ENCODE peak calls at places on chromosomes 1 and 21, in eight cellular contexts. One of them, this sample, is unnamed.

GRCh38 chr21:25512095-25513086 is 94.9 kb downstream of the MRPL39 start:
- DNase-seq in stimulated activated CD8-positive, alpha-beta memory T cell treated with anti-CD3 and anti-CD28 coated beads, Interleukin-7, amount 100 ng/mL, for 1 hour: no peak
- DNase-seq in HTR-8/SVneo: no peak
- DNase-seq in stimulated activated CD4-positive, alpha-beta T cell treated with anti-CD3 and anti-CD28 coated beads, Interleukin-12 subunit alpha, Interleukin-12 subunit beta, amount 100 ng/mL, for 4 hours: no peak
- DNase-seq in cardiac fibroblast: no peak
- DNase-seq in kidney: no peak
- DNase-seq in Caco-2: no peak
- DNase-seq in immature natural killer cell: no peak
- DNase-seq in this sample: no peak

GRCh38 chr1:50047916-50048694 is 24.4 kb upstream of the AGBL4 start:
- DNase-seq in stimulated activated CD8-positive, alpha-beta memory T cell treated with anti-CD3 and anti-CD28 coated beads, Interleukin-7, amount 100 ng/mL, for 1 hour: no peak
- DNase-seq in kidney: peak; percentile 68
- DNase-seq in immature natural killer cell: no peak
- DNase-seq in cardiac fibroblast: no peak
- DNase-seq in stimulated activated CD4-positive, alpha-beta T cell treated with anti-CD3 and anti-CD28 coated beads, Interleukin-12 subunit alpha, Interleukin-12 subunit beta, amount 100 ng/mL, for 4 hours: no peak
- DNase-seq in HTR-8/SVneo: no peak
- DNase-seq in Caco-2: no peak
- DNase-seq in this sample: no peak

GRCh38 chr1:204725821-204726448 is 40.4 kb upstream of the LRRN2 start:
- DNase-seq in stimulated activated CD8-positive, alpha-beta memory T cell treated with anti-CD3 and anti-CD28 coated beads, Interleukin-7, amount 100 ng/mL, for 1 hour: no peak
- DNase-seq in immature natural killer cell: no peak
- DNase-seq in HTR-8/SVneo: no peak
- DNase-seq in kidney: no peak
- DNase-seq in Caco-2: no peak
- DNase-seq in cardiac fibroblast: no peak
- DNase-seq in stimulated activated CD4-positive, alpha-beta T cell treated with anti-CD3 and anti-CD28 coated beads, Interleukin-12 subunit alpha, Interleukin-12 subunit beta, amount 100 ng/mL, for 4 hours: no peak
- DNase-seq in this sample: no peak

GRCh38 chr1:26320896-26321295 is 3.1 kb downstream of the CD52 start:
- DNase-seq in stimulated activated CD4-positive, alpha-beta T cell treated with anti-CD3 and anti-CD28 coated beads, Interleukin-12 subunit alpha, Interleukin-12 subunit beta, amount 100 ng/mL, for 4 hours: no peak
- DNase-seq in immature natural killer cell: no peak
- DNase-seq in kidney: no peak
- DNase-seq in Caco-2: no peak
- DNase-seq in stimulated activated CD8-positive, alpha-beta memory T cell treated with anti-CD3 and anti-CD28 coated beads, Interleukin-7, amount 100 ng/mL, for 1 hour: no peak
- DNase-seq in HTR-8/SVneo: no peak
- DNase-seq in cardiac fibroblast: no peak
- DNase-seq in this sample: no peak

GRCh38 chr1:21149862-21150432 is 26.8 kb downstream of the EIF4G3 start:
- DNase-seq in stimulated activated CD8-positive, alpha-beta memory T cell treated with anti-CD3 and anti-CD28 coated beads, Interleukin-7, amount 100 ng/mL, for 1 hour: no peak
- DNase-seq in immature natural killer cell: no peak
- DNase-seq in cardiac fibroblast: peak; percentile 93
- DNase-seq in stimulated activated CD4-positive, alpha-beta T cell treated with anti-CD3 and anti-CD28 coated beads, Interleukin-12 subunit alpha, Interleukin-12 subunit beta, amount 100 ng/mL, for 4 hours: no peak
- DNase-seq in HTR-8/SVneo: peak; percentile 63
- DNase-seq in Caco-2: peak; percentile 20
- DNase-seq in kidney: no peak
- DNase-seq in this sample: no peak

GRCh38 chr1:183783342-183783741 is 21.6 kb upstream of the RGL1 start:
- DNase-seq in Caco-2: no peak
- DNase-seq in stimulated activated CD4-positive, alpha-beta T cell treated with anti-CD3 and anti-CD28 coated beads, Interleukin-12 subunit alpha, Interleukin-12 subunit beta, amount 100 ng/mL, for 4 hours: no peak
- DNase-seq in immature natural killer cell: no peak
- DNase-seq in HTR-8/SVneo: no peak
- DNase-seq in cardiac fibroblast: peak; percentile 61
- DNase-seq in kidney: no peak
- DNase-seq in stimulated activated CD8-positive, alpha-beta memory T cell treated with anti-CD3 and anti-CD28 coated beads, Interleukin-7, amount 100 ng/mL, for 1 hour: no peak
- DNase-seq in this sample: no peak

GRCh38 chr1:204506969-204507316 is 9.3 kb upstream of the MDM4 start:
- DNase-seq in immature natural killer cell: peak; percentile 92
- DNase-seq in stimulated activated CD8-positive, alpha-beta memory T cell treated with anti-CD3 and anti-CD28 coated beads, Interleukin-7, amount 100 ng/mL, for 1 hour: peak; percentile 80
- DNase-seq in stimulated activated CD4-positive, alpha-beta T cell treated with anti-CD3 and anti-CD28 coated beads, Interleukin-12 subunit alpha, Interleukin-12 subunit beta, amount 100 ng/mL, for 4 hours: peak; percentile 78
- DNase-seq in cardiac fibroblast: peak; percentile 96
- DNase-seq in HTR-8/SVneo: peak; percentile 61
- DNase-seq in kidney: no peak
- DNase-seq in Caco-2: peak; percentile 91
- DNase-seq in this sample: peak; percentile 96

GRCh38 chr1:11701551-11701961 is 10.0 kb downstream of the DRAXIN start:
- DNase-seq in Caco-2: no peak
- DNase-seq in cardiac fibroblast: no peak
- DNase-seq in HTR-8/SVneo: no peak
- DNase-seq in stimulated activated CD8-positive, alpha-beta memory T cell treated with anti-CD3 and anti-CD28 coated beads, Interleukin-7, amount 100 ng/mL, for 1 hour: no peak
- DNase-seq in immature natural killer cell: no peak
- DNase-seq in kidney: no peak
- DNase-seq in stimulated activated CD4-positive, alpha-beta T cell treated with anti-CD3 and anti-CD28 coated beads, Interleukin-12 subunit alpha, Interleukin-12 subunit beta, amount 100 ng/mL, for 4 hours: no peak
- DNase-seq in this sample: no peak

GRCh38 chr21:38773108-38774061 is 32.3 kb upstream of the ETS2 start:
- DNase-seq in Caco-2: no peak
- DNase-seq in stimulated activated CD8-positive, alpha-beta memory T cell treated with anti-CD3 and anti-CD28 coated beads, Interleukin-7, amount 100 ng/mL, for 1 hour: no peak
- DNase-seq in immature natural killer cell: no peak
- DNase-seq in stimulated activated CD4-positive, alpha-beta T cell treated with anti-CD3 and anti-CD28 coated beads, Interleukin-12 subunit alpha, Interleukin-12 subunit beta, amount 100 ng/mL, for 4 hours: peak; percentile 12
- DNase-seq in kidney: no peak
- DNase-seq in cardiac fibroblast: peak; percentile 99
- DNase-seq in HTR-8/SVneo: peak; percentile 71
- DNase-seq in this sample: no peak

GRCh38 chr1:90104941-90105593 is 110.2 kb downstream of the ZNF326 start:
- DNase-seq in HTR-8/SVneo: no peak
- DNase-seq in Caco-2: no peak
- DNase-seq in kidney: no peak
- DNase-seq in stimulated activated CD4-positive, alpha-beta T cell treated with anti-CD3 and anti-CD28 coated beads, Interleukin-12 subunit alpha, Interleukin-12 subunit beta, amount 100 ng/mL, for 4 hours: no peak
- DNase-seq in immature natural killer cell: no peak
- DNase-seq in cardiac fibroblast: no peak
- DNase-seq in stimulated activated CD8-positive, alpha-beta memory T cell treated with anti-CD3 and anti-CD28 coated beads, Interleukin-7, amount 100 ng/mL, for 1 hour: no peak
- DNase-seq in this sample: no peak

GRCh38 chr1:68116643-68117235 is 66.3 kb upstream of the DIRAS3 start:
- DNase-seq in Caco-2: peak; percentile 45
- DNase-seq in immature natural killer cell: peak; percentile 14
- DNase-seq in kidney: no peak
- DNase-seq in cardiac fibroblast: peak; percentile 69
- DNase-seq in stimulated activated CD4-positive, alpha-beta T cell treated with anti-CD3 and anti-CD28 coated beads, Interleukin-12 subunit alpha, Interleukin-12 subunit beta, amount 100 ng/mL, for 4 hours: peak; percentile 28
- DNase-seq in HTR-8/SVneo: peak; percentile 35
- DNase-seq in stimulated activated CD8-positive, alpha-beta memory T cell treated with anti-CD3 and anti-CD28 coated beads, Interleukin-7, amount 100 ng/mL, for 1 hour: peak; percentile 18
- DNase-seq in this sample: peak; percentile 48

GRCh38 chr1:91877574-91878208 is 8.3 kb downstream of the TGFBR3 start:
- DNase-seq in immature natural killer cell: no peak
- DNase-seq in HTR-8/SVneo: no peak
- DNase-seq in kidney: no peak
- DNase-seq in stimulated activated CD8-positive, alpha-beta memory T cell treated with anti-CD3 and anti-CD28 coated beads, Interleukin-7, amount 100 ng/mL, for 1 hour: no peak
- DNase-seq in stimulated activated CD4-positive, alpha-beta T cell treated with anti-CD3 and anti-CD28 coated beads, Interleukin-12 subunit alpha, Interleukin-12 subunit beta, amount 100 ng/mL, for 4 hours: no peak
- DNase-seq in cardiac fibroblast: no peak
- DNase-seq in Caco-2: no peak
- DNase-seq in this sample: no peak

GRCh38 chr1:16615253-16616252 is 2.2 kb upstream of the NBPF1 start:
- DNase-seq in immature natural killer cell: no peak
- DNase-seq in kidney: peak; percentile 77
- DNase-seq in Caco-2: no peak
- DNase-seq in HTR-8/SVneo: no peak
- DNase-seq in stimulated activated CD4-positive, alpha-beta T cell treated with anti-CD3 and anti-CD28 coated beads, Interleukin-12 subunit alpha, Interleukin-12 subunit beta, amount 100 ng/mL, for 4 hours: no peak
- DNase-seq in cardiac fibroblast: no peak
- DNase-seq in stimulated activated CD8-positive, alpha-beta memory T cell treated with anti-CD3 and anti-CD28 coated beads, Interleukin-7, amount 100 ng/mL, for 1 hour: no peak
- DNase-seq in this sample: no peak

GRCh38 chr1:230778916-230779590 is 31.9 kb downstream of the CAPN9 start:
- DNase-seq in stimulated activated CD8-positive, alpha-beta memory T cell treated with anti-CD3 and anti-CD28 coated beads, Interleukin-7, amount 100 ng/mL, for 1 hour: no peak
- DNase-seq in kidney: no peak
- DNase-seq in cardiac fibroblast: peak; percentile 45
- DNase-seq in immature natural killer cell: no peak
- DNase-seq in HTR-8/SVneo: no peak
- DNase-seq in stimulated activated CD4-positive, alpha-beta T cell treated with anti-CD3 and anti-CD28 coated beads, Interleukin-12 subunit alpha, Interleukin-12 subunit beta, amount 100 ng/mL, for 4 hours: no peak
- DNase-seq in Caco-2: no peak
- DNase-seq in this sample: no peak

GRCh38 chr1:77825356-77825709 is 45.9 kb downstream of the MIGA1 start:
- DNase-seq in Caco-2: peak; percentile 5
- DNase-seq in kidney: no peak
- DNase-seq in immature natural killer cell: no peak
- DNase-seq in stimulated activated CD8-positive, alpha-beta memory T cell treated with anti-CD3 and anti-CD28 coated beads, Interleukin-7, amount 100 ng/mL, for 1 hour: no peak
- DNase-seq in cardiac fibroblast: peak; percentile 96
- DNase-seq in HTR-8/SVneo: peak; percentile 36
- DNase-seq in stimulated activated CD4-positive, alpha-beta T cell treated with anti-CD3 and anti-CD28 coated beads, Interleukin-12 subunit alpha, Interleukin-12 subunit beta, amount 100 ng/mL, for 4 hours: no peak
- DNase-seq in this sample: no peak

GRCh38 chr1:165686121-165686970 is 12.0 kb downstream of the ALDH9A1 start:
- DNase-seq in cardiac fibroblast: no peak
- DNase-seq in HTR-8/SVneo: no peak
- DNase-seq in immature natural killer cell: no peak
- DNase-seq in Caco-2: no peak
- DNase-seq in stimulated activated CD4-positive, alpha-beta T cell treated with anti-CD3 and anti-CD28 coated beads, Interleukin-12 subunit alpha, Interleukin-12 subunit beta, amount 100 ng/mL, for 4 hours: no peak
- DNase-seq in kidney: no peak
- DNase-seq in stimulated activated CD8-positive, alpha-beta memory T cell treated with anti-CD3 and anti-CD28 coated beads, Interleukin-7, amount 100 ng/mL, for 1 hour: no peak
- DNase-seq in this sample: peak; percentile 30

GRCh38 chr1:154304664-154305337 is 16.1 kb upstream of the AQP10 start:
- DNase-seq in stimulated activated CD8-positive, alpha-beta memory T cell treated with anti-CD3 and anti-CD28 coated beads, Interleukin-7, amount 100 ng/mL, for 1 hour: no peak
- DNase-seq in kidney: no peak
- DNase-seq in Caco-2: no peak
- DNase-seq in HTR-8/SVneo: no peak
- DNase-seq in immature natural killer cell: no peak
- DNase-seq in stimulated activated CD4-positive, alpha-beta T cell treated with anti-CD3 and anti-CD28 coated beads, Interleukin-12 subunit alpha, Interleukin-12 subunit beta, amount 100 ng/mL, for 4 hours: peak; percentile 8
- DNase-seq in cardiac fibroblast: peak; percentile 76
- DNase-seq in this sample: no peak

GRCh38 chr1:156896490-156897033 is 3.0 kb downstream of the PEAR1 start:
- DNase-seq in Caco-2: peak; percentile 68
- DNase-seq in HTR-8/SVneo: peak; percentile 90
- DNase-seq in kidney: peak; percentile 85
- DNase-seq in cardiac fibroblast: peak; percentile 94
- DNase-seq in immature natural killer cell: no peak
- DNase-seq in stimulated activated CD4-positive, alpha-beta T cell treated with anti-CD3 and anti-CD28 coated beads, Interleukin-12 subunit alpha, Interleukin-12 subunit beta, amount 100 ng/mL, for 4 hours: no peak
- DNase-seq in stimulated activated CD8-positive, alpha-beta memory T cell treated with anti-CD3 and anti-CD28 coated beads, Interleukin-7, amount 100 ng/mL, for 1 hour: no peak
- DNase-seq in this sample: no peak

GRCh38 chr1:10765734-10766478 is 30.5 kb downstream of the CASZ1 start:
- DNase-seq in HTR-8/SVneo: no peak
- DNase-seq in Caco-2: no peak
- DNase-seq in cardiac fibroblast: no peak
- DNase-seq in kidney: no peak
- DNase-seq in stimulated activated CD8-positive, alpha-beta memory T cell treated with anti-CD3 and anti-CD28 coated beads, Interleukin-7, amount 100 ng/mL, for 1 hour: no peak
- DNase-seq in stimulated activated CD4-positive, alpha-beta T cell treated with anti-CD3 and anti-CD28 coated beads, Interleukin-12 subunit alpha, Interleukin-12 subunit beta, amount 100 ng/mL, for 4 hours: no peak
- DNase-seq in immature natural killer cell: no peak
- DNase-seq in this sample: no peak

GRCh38 chr1:42420145-42420544 is 35.7 kb downstream of the ZMYND12 start:
- DNase-seq in immature natural killer cell: no peak
- DNase-seq in stimulated activated CD4-positive, alpha-beta T cell treated with anti-CD3 and anti-CD28 coated beads, Interleukin-12 subunit alpha, Interleukin-12 subunit beta, amount 100 ng/mL, for 4 hours: no peak
- DNase-seq in stimulated activated CD8-positive, alpha-beta memory T cell treated with anti-CD3 and anti-CD28 coated beads, Interleukin-7, amount 100 ng/mL, for 1 hour: no peak
- DNase-seq in cardiac fibroblast: no peak
- DNase-seq in Caco-2: no peak
- DNase-seq in kidney: no peak
- DNase-seq in HTR-8/SVneo: no peak
- DNase-seq in this sample: no peak

GRCh38 chr1:62285984-62286481 is 33.2 kb downstream of the KANK4 start:
- DNase-seq in immature natural killer cell: no peak
- DNase-seq in cardiac fibroblast: no peak
- DNase-seq in kidney: no peak
- DNase-seq in HTR-8/SVneo: no peak
- DNase-seq in stimulated activated CD8-positive, alpha-beta memory T cell treated with anti-CD3 and anti-CD28 coated beads, Interleukin-7, amount 100 ng/mL, for 1 hour: no peak
- DNase-seq in Caco-2: peak; percentile 28
- DNase-seq in stimulated activated CD4-positive, alpha-beta T cell treated with anti-CD3 and anti-CD28 coated beads, Interleukin-12 subunit alpha, Interleukin-12 subunit beta, amount 100 ng/mL, for 4 hours: no peak
- DNase-seq in this sample: no peak

GRCh38 chr1:26126321-26127084 is 14.9 kb downstream of the PDIK1L start:
- DNase-seq in stimulated activated CD4-positive, alpha-beta T cell treated with anti-CD3 and anti-CD28 coated beads, Interleukin-12 subunit alpha, Interleukin-12 subunit beta, amount 100 ng/mL, for 4 hours: no peak
- DNase-seq in immature natural killer cell: peak; percentile 84
- DNase-seq in cardiac fibroblast: peak; percentile 34
- DNase-seq in Caco-2: no peak
- DNase-seq in HTR-8/SVneo: no peak
- DNase-seq in kidney: no peak
- DNase-seq in stimulated activated CD8-positive, alpha-beta memory T cell treated with anti-CD3 and anti-CD28 coated beads, Interleukin-7, amount 100 ng/mL, for 1 hour: peak; percentile 9
- DNase-seq in this sample: no peak

GRCh38 chr1:147892216-147892615 is 10.4 kb upstream of the GJA8 start:
- DNase-seq in HTR-8/SVneo: no peak
- DNase-seq in kidney: no peak
- DNase-seq in immature natural killer cell: no peak
- DNase-seq in cardiac fibroblast: peak; percentile 9
- DNase-seq in stimulated activated CD8-positive, alpha-beta memory T cell treated with anti-CD3 and anti-CD28 coated beads, Interleukin-7, amount 100 ng/mL, for 1 hour: no peak
- DNase-seq in stimulated activated CD4-positive, alpha-beta T cell treated with anti-CD3 and anti-CD28 coated beads, Interleukin-12 subunit alpha, Interleukin-12 subunit beta, amount 100 ng/mL, for 4 hours: no peak
- DNase-seq in Caco-2: no peak
- DNase-seq in this sample: no peak

GRCh38 chr1:21674957-21675356 is 5.8 kb upstream of the RAP1GAP start:
- DNase-seq in immature natural killer cell: no peak
- DNase-seq in stimulated activated CD4-positive, alpha-beta T cell treated with anti-CD3 and anti-CD28 coated beads, Interleukin-12 subunit alpha, Interleukin-12 subunit beta, amount 100 ng/mL, for 4 hours: no peak
- DNase-seq in kidney: no peak
- DNase-seq in Caco-2: no peak
- DNase-seq in cardiac fibroblast: no peak
- DNase-seq in HTR-8/SVneo: no peak
- DNase-seq in stimulated activated CD8-positive, alpha-beta memory T cell treated with anti-CD3 and anti-CD28 coated beads, Interleukin-7, amount 100 ng/mL, for 1 hour: no peak
- DNase-seq in this sample: no peak

GRCh38 chr1:108049083-108049819 is 84.3 kb upstream of the VAV3 start:
- DNase-seq in cardiac fibroblast: peak; percentile 22
- DNase-seq in kidney: peak; percentile 83
- DNase-seq in immature natural killer cell: peak; percentile 37
- DNase-seq in stimulated activated CD8-positive, alpha-beta memory T cell treated with anti-CD3 and anti-CD28 coated beads, Interleukin-7, amount 100 ng/mL, for 1 hour: no peak
- DNase-seq in Caco-2: peak; percentile 11
- DNase-seq in HTR-8/SVneo: no peak
- DNase-seq in stimulated activated CD4-positive, alpha-beta T cell treated with anti-CD3 and anti-CD28 coated beads, Interleukin-12 subunit alpha, Interleukin-12 subunit beta, amount 100 ng/mL, for 4 hours: no peak
- DNase-seq in this sample: no peak

GRCh38 chr21:16742116-16742515 is 770.7 kb upstream of the CXADR start:
- DNase-seq in cardiac fibroblast: no peak
- DNase-seq in stimulated activated CD8-positive, alpha-beta memory T cell treated with anti-CD3 and anti-CD28 coated beads, Interleukin-7, amount 100 ng/mL, for 1 hour: no peak
- DNase-seq in Caco-2: no peak
- DNase-seq in HTR-8/SVneo: no peak
- DNase-seq in kidney: no peak
- DNase-seq in immature natural killer cell: no peak
- DNase-seq in stimulated activated CD4-positive, alpha-beta T cell treated with anti-CD3 and anti-CD28 coated beads, Interleukin-12 subunit alpha, Interleukin-12 subunit beta, amount 100 ng/mL, for 4 hours: no peak
- DNase-seq in this sample: no peak

GRCh38 chr1:76867342-76868130 is at the start of gene ST6GALNAC5:
- DNase-seq in cardiac fibroblast: peak; percentile 19
- DNase-seq in Caco-2: no peak
- DNase-seq in immature natural killer cell: no peak
- DNase-seq in stimulated activated CD8-positive, alpha-beta memory T cell treated with anti-CD3 and anti-CD28 coated beads, Interleukin-7, amount 100 ng/mL, for 1 hour: no peak
- DNase-seq in kidney: peak; percentile 71
- DNase-seq in stimulated activated CD4-positive, alpha-beta T cell treated with anti-CD3 and anti-CD28 coated beads, Interleukin-12 subunit alpha, Interleukin-12 subunit beta, amount 100 ng/mL, for 4 hours: no peak
- DNase-seq in HTR-8/SVneo: peak; percentile 27
- DNase-seq in this sample: no peak

GRCh38 chr1:43225168-43225567 is 44.6 kb upstream of the TMEM125 start:
- DNase-seq in cardiac fibroblast: peak; percentile 72
- DNase-seq in stimulated activated CD4-positive, alpha-beta T cell treated with anti-CD3 and anti-CD28 coated beads, Interleukin-12 subunit alpha, Interleukin-12 subunit beta, amount 100 ng/mL, for 4 hours: no peak
- DNase-seq in stimulated activated CD8-positive, alpha-beta memory T cell treated with anti-CD3 and anti-CD28 coated beads, Interleukin-7, amount 100 ng/mL, for 1 hour: no peak
- DNase-seq in immature natural killer cell: no peak
- DNase-seq in HTR-8/SVneo: no peak
- DNase-seq in Caco-2: no peak
- DNase-seq in kidney: no peak
- DNase-seq in this sample: no peak

GRCh38 chr1:207885129-207886032 is 25.5 kb downstream of the CD34 start:
- DNase-seq in Caco-2: peak; percentile 87
- DNase-seq in kidney: peak; percentile 92
- DNase-seq in HTR-8/SVneo: peak; percentile 76
- DNase-seq in stimulated activated CD8-positive, alpha-beta memory T cell treated with anti-CD3 and anti-CD28 coated beads, Interleukin-7, amount 100 ng/mL, for 1 hour: peak; percentile 49
- DNase-seq in stimulated activated CD4-positive, alpha-beta T cell treated with anti-CD3 and anti-CD28 coated beads, Interleukin-12 subunit alpha, Interleukin-12 subunit beta, amount 100 ng/mL, for 4 hours: peak; percentile 63
- DNase-seq in immature natural killer cell: peak; percentile 66
- DNase-seq in cardiac fibroblast: peak; percentile 89
- DNase-seq in this sample: peak; percentile 60

GRCh38 chr1:118963138-118963455 is 25.0 kb downstream of the TBX15 start:
- DNase-seq in cardiac fibroblast: no peak
- DNase-seq in stimulated activated CD8-positive, alpha-beta memory T cell treated with anti-CD3 and anti-CD28 coated beads, Interleukin-7, amount 100 ng/mL, for 1 hour: no peak
- DNase-seq in HTR-8/SVneo: no peak
- DNase-seq in immature natural killer cell: no peak
- DNase-seq in Caco-2: no peak
- DNase-seq in kidney: no peak
- DNase-seq in stimulated activated CD4-positive, alpha-beta T cell treated with anti-CD3 and anti-CD28 coated beads, Interleukin-12 subunit alpha, Interleukin-12 subunit beta, amount 100 ng/mL, for 4 hours: no peak
- DNase-seq in this sample: no peak

GRCh38 chr1:163361123-163361934 is 39.6 kb downstream of the NUF2 start:
- DNase-seq in cardiac fibroblast: peak; percentile 36
- DNase-seq in stimulated activated CD8-positive, alpha-beta memory T cell treated with anti-CD3 and anti-CD28 coated beads, Interleukin-7, amount 100 ng/mL, for 1 hour: no peak
- DNase-seq in stimulated activated CD4-positive, alpha-beta T cell treated with anti-CD3 and anti-CD28 coated beads, Interleukin-12 subunit alpha, Interleukin-12 subunit beta, amount 100 ng/mL, for 4 hours: no peak
- DNase-seq in Caco-2: peak; percentile 39
- DNase-seq in kidney: no peak
- DNase-seq in immature natural killer cell: no peak
- DNase-seq in HTR-8/SVneo: peak; percentile 9
- DNase-seq in this sample: no peak

GRCh38 chr1:89771991-89772560 is 48.8 kb upstream of the LRRC8D start:
- DNase-seq in stimulated activated CD8-positive, alpha-beta memory T cell treated with anti-CD3 and anti-CD28 coated beads, Interleukin-7, amount 100 ng/mL, for 1 hour: no peak
- DNase-seq in immature natural killer cell: no peak
- DNase-seq in kidney: no peak
- DNase-seq in stimulated activated CD4-positive, alpha-beta T cell treated with anti-CD3 and anti-CD28 coated beads, Interleukin-12 subunit alpha, Interleukin-12 subunit beta, amount 100 ng/mL, for 4 hours: no peak
- DNase-seq in HTR-8/SVneo: no peak
- DNase-seq in Caco-2: no peak
- DNase-seq in cardiac fibroblast: no peak
- DNase-seq in this sample: no peak

This sample was measured in memory B cell.